ENCODE peak calls at places on chromosomes 1 and 21, in six cellular contexts. V is A549, F is K562, Y is GM12878, H is endothelial cell of umbilical vein, U is HepG2. I is an unnamed sample.

GRCh38 chr1:153959454-153959853 is 1.0 kb upstream of the CRTC2 start:
- DNase-seq in V (no peak), F (no peak), Y (no peak), H (no peak), U (no peak), I (no peak)

GRCh38 chr1:43453442-43454269 is at the start of gene HYI:
- DNase-seq in V (peak), F (peak), Y (peak), H (peak), U (no peak), I (peak)

GRCh38 chr1:43932786-43933385 is 715 bp upstream of the ARTN start:
- DNase-seq in V (no peak), F (no peak), Y (no peak), H (no peak), U (no peak), I (peak)

GRCh38 chr1:212302745-212303383 is 17.7 kb downstream of the PPP2R5A start:
- DNase-seq in V (no peak), F (no peak), Y (no peak), H (no peak), U (no peak), I (no peak)

GRCh38 chr21:45644041-45644906 is 749 bp downstream of the PCBP3 start:
- DNase-seq in V (no peak), F (peak), Y (no peak), H (no peak), U (no peak), I (peak)

GRCh38 chr1:167152192-167152876 is 58.5 kb downstream of the STYXL2 start:
- DNase-seq in V (no peak), F (no peak), Y (no peak), H (no peak), U (no peak), I (peak)

GRCh38 chr1:64515427-64515826 is 45.5 kb downstream of the CACHD1 start:
- DNase-seq in V (no peak), F (no peak), Y (no peak), H (no peak), U (no peak), I (no peak)

GRCh38 chr1:246219508-246220030 is 287.5 kb downstream of the SMYD3 start:
- DNase-seq in V (no peak), F (no peak), Y (no peak), H (no peak), U (peak), I (peak)

GRCh38 chr1:64172458-64172983 is 30.9 kb upstream of the UBE2U start:
- DNase-seq in V (no peak), F (no peak), Y (no peak), H (peak), U (peak), I (no peak)

GRCh38 chr1:234926574-234927311 is 201.9 kb downstream of the TOMM20 start:
- DNase-seq in V (no peak), F (no peak), Y (peak), H (peak), U (no peak), I (no peak)

GRCh38 chr1:178262101-178262500 is 168.2 kb downstream of the RASAL2 start:
- DNase-seq in V (peak), F (no peak), Y (no peak), H (peak), U (peak), I (no peak)

GRCh38 chr21:31142600-31142999 is 104.3 kb upstream of the KRTAP19-8 start:
- DNase-seq in V (no peak), F (no peak), Y (no peak), H (no peak), U (no peak), I (peak)

GRCh38 chr1:110207831-110208230 is 2.3 kb upstream of the KCNC4 start:
- DNase-seq in V (peak), F (peak), Y (no peak), H (peak), U (peak), I (peak)

GRCh38 chr1:29556657-29557056 is 320.3 kb downstream of the PTPRU start:
- DNase-seq in V (no peak), F (no peak), Y (no peak), H (no peak), U (no peak), I (no peak)

GRCh38 chr1:234997201-234998173 is 131.2 kb downstream of the TOMM20 start:
- DNase-seq in V (peak), F (no peak), Y (no peak), H (peak), U (peak), I (no peak)

GRCh38 chr1:49351744-49352143 is 575.1 kb upstream of the BEND5 start:
- DNase-seq in V (no peak), F (no peak), Y (no peak), H (no peak), U (no peak), I (peak)

GRCh38 chr21:36104306-36105300 is 30.3 kb upstream of the CBR3 start:
- DNase-seq in V (no peak), F (no peak), Y (no peak), H (peak), U (no peak), I (no peak)

GRCh38 chr1:226072347-226072746 is 9.8 kb downstream of the H3-3A start:
- DNase-seq in V (no peak), F (no peak), Y (no peak), H (no peak), U (no peak), I (no peak)

GRCh38 chr21:41585199-41585994 is 77.4 kb upstream of the TMPRSS2 start:
- DNase-seq in V (no peak), F (no peak), Y (no peak), H (no peak), U (no peak), I (no peak)

GRCh38 chr1:183598386-183598785 is 8.1 kb upstream of the NCF2 start:
- DNase-seq in V (no peak), F (no peak), Y (no peak), H (no peak), U (no peak), I (no peak)

GRCh38 chr1:154320882-154321608 is at the start of gene AQP10:
- DNase-seq in V (no peak), F (peak), Y (no peak), H (peak), U (peak), I (no peak)

GRCh38 chr1:109115685-109116084 is 1.8 kb downstream of the ELAPOR1 start:
- DNase-seq in V (no peak), F (peak), Y (no peak), H (no peak), U (no peak), I (no peak)

GRCh38 chr21:31476551-31477120 is 132.6 kb upstream of the TIAM1 start:
- DNase-seq in V (peak), F (no peak), Y (no peak), H (no peak), U (no peak), I (no peak)

GRCh38 chr1:211327341-211327921 is 798 bp downstream of the TRAF5 start:
- DNase-seq in V (peak), F (no peak), Y (no peak), H (peak), U (no peak), I (peak)

GRCh38 chr1:198935371-198935921 is 296.6 kb downstream of the PTPRC start:
- DNase-seq in V (peak), F (no peak), Y (peak), H (peak), U (peak), I (peak)

GRCh38 chr1:167082511-167083027 is 7.6 kb downstream of the GPA33 start:
- DNase-seq in V (peak), F (no peak), Y (no peak), H (no peak), U (peak), I (peak)

GRCh38 chr1:3312310-3312734 is 142.1 kb upstream of the ARHGEF16 start:
- DNase-seq in V (no peak), F (no peak), Y (no peak), H (no peak), U (no peak), I (no peak)

GRCh38 chr1:98327151-98327918 is 334.2 kb upstream of the SNX7 start:
- DNase-seq in V (no peak), F (no peak), Y (no peak), H (peak), U (no peak), I (no peak)

GRCh38 chr1:2150836-2151235 is 43.7 kb downstream of the FAAP20 start:
- DNase-seq in V (no peak), F (no peak), Y (no peak), H (no peak), U (no peak), I (no peak)

GRCh38 chr1:181675091-181675490 is 191.8 kb downstream of the CACNA1E start:
- DNase-seq in V (no peak), F (no peak), Y (no peak), H (no peak), U (no peak), I (no peak)

GRCh38 chr1:181014431-181015257 is 8.0 kb downstream of the STX6 start:
- DNase-seq in V (no peak), F (no peak), Y (no peak), H (no peak), U (no peak), I (no peak)

GRCh38 chr1:7300893-7301292 is 470.2 kb upstream of the VAMP3 start:
- DNase-seq in V (peak), F (no peak), Y (no peak), H (peak), U (peak), I (no peak)

GRCh38 chr1:43620956-43621355 is 29.0 kb upstream of the KDM4A start:
- DNase-seq in V (no peak), F (peak), Y (no peak), H (no peak), U (no peak), I (no peak)

GRCh38 chr1:95257758-95258157 is 23.7 kb downstream of the RWDD3 start:
- DNase-seq in V (no peak), F (no peak), Y (no peak), H (no peak), U (peak), I (no peak)

GRCh38 chr1:154186177-154186576 is 5.7 kb downstream of the TPM3 start:
- DNase-seq in V (peak), F (peak), Y (no peak), H (peak), U (peak), I (peak)

GRCh38 chr1:190578531-190578930 is 100.9 kb upstream of the BRINP3 start:
- DNase-seq in V (no peak), F (no peak), Y (no peak), H (no peak), U (no peak), I (no peak)

GRCh38 chr1:151680391-151680790 is 36.2 kb downstream of the CELF3 start:
- DNase-seq in V (peak), F (no peak), Y (no peak), H (no peak), U (no peak), I (no peak)

GRCh38 chr1:67941746-67942145 is 108.5 kb upstream of the GNG12 start:
- DNase-seq in V (no peak), F (no peak), Y (no peak), H (no peak), U (no peak), I (no peak)

GRCh38 chr1:3506041-3506440 is 51.6 kb downstream of the ARHGEF16 start:
- DNase-seq in V (no peak), F (no peak), Y (no peak), H (no peak), U (no peak), I (no peak)

GRCh38 chr1:37825508-37825907 is 17.5 kb upstream of the YRDC start:
- DNase-seq in V (no peak), F (no peak), Y (no peak), H (no peak), U (no peak), I (peak)

GRCh38 chr1:37831809-37832208 is 23.8 kb upstream of the YRDC start:
- DNase-seq in V (no peak), F (no peak), Y (no peak), H (no peak), U (peak), I (no peak)

GRCh38 chr1:37828410-37829074 is 20.5 kb upstream of the YRDC start:
- DNase-seq in V (no peak), F (no peak), Y (no peak), H (no peak), U (no peak), I (no peak)

GRCh38 chr1:37831109-37831508 is 23.1 kb upstream of the YRDC start:
- DNase-seq in V (no peak), F (no peak), Y (no peak), H (no peak), U (no peak), I (no peak)
- TF ChIP-seq CTCF in V (no peak), F (no peak), Y (no peak), H (no peak), U (no peak), I (no peak)

DNA sequence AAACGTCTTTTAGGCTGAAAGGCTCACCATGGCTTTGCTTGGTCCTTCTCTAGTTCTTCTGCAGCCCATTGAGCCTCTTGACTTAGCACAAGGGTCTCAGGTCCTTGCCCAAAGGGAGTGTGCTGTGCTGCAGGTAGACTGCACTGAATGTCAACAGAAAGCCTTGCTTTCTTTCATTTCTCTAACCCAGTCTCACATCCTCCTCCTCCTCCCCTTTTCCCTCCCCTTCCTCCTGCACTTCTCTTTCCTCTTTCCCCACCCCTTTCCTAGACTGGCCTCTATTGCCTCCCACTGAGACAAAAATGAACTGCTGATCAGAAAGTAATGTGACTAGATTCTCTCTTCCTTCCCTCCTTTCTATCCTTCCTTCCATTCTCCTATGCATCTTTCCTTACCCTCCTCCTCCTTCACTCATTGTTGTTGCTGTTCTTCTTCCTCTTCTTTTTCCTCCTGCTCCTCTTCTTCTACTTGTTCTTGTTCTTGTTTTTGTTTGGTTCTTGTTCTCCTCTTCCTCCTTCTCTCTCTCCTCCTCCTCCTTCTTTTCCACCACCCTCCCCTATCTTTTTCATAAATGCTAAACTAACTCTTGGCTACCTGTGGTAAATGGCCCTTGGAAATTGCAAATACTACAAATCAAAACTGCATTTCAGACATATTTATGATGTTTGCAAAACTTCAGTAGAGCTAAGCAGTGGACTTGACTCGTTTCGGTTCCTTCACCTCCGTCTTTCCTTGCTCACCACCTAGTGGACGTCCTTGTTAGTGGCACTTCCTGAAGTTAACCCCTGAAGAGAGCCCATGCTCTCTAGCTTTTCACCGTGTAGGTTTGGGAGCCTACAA is at the start of gene SELL:
- DNase-seq in V (peak), F (peak), Y (peak), H (peak), U (peak), I (peak)
- H3K4me3 ChIP-seq in V (peak), F (no peak), Y (peak), H (no peak), U (peak), I (peak)

GRCh38 chr1:170732262-170732595 is 68.3 kb downstream of the PRRX1 start:
- DNase-seq in V (no peak), F (no peak), Y (no peak), H (no peak), U (no peak), I (no peak)

GRCh38 chr1:170731566-170732261 is 67.8 kb downstream of the PRRX1 start:
- DNase-seq in V (no peak), F (no peak), Y (no peak), H (no peak), U (no peak), I (no peak)

GRCh38 chr1:170735366-170736263 is 71.7 kb downstream of the PRRX1 start:
- DNase-seq in V (no peak), F (no peak), Y (no peak), H (no peak), U (no peak), I (no peak)

GRCh38 chr1:170730443-170730842 is 66.5 kb downstream of the PRRX1 start:
- DNase-seq in V (no peak), F (no peak), Y (no peak), H (peak), U (no peak), I (no peak)

DNA sequence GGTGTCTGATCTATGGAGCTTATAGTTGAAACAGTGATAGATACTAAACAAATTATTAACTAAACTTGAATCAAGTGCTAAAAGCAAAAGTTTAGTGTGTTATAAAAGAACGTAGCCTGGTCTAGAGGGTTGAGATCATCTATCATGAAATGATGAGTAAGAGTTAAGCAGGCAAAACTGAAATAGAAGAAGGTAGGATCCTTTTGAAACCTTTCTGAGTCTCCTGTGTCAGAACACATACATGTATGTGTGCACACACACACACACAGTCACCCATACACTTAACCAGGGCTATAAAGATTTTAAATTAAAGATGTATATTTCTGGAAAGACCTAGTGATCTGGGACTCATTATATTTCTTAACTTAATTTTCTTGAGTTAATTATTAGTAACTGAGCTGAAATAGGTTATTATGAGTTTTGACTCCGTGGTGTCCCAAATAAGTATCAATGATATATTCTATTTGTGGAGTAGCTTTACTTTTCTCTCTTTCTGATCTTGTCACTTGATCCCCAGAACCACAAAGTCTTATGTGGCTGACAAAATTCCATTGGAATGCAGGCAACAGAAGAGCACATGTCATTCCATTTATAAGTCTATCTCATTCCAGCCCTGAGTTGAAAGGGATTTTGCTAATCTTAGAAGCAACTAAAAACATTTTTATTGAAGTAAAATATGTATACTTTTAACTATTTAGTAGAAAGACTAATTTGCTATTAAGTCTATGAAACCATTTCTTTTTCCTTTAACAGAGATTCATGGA is 70.7 kb downstream of the PRRX1 start:
- DNase-seq in V (no peak), F (no peak), Y (no peak), H (no peak), U (no peak), I (no peak)
- TF ChIP-seq MYC in V (no peak), F (no peak), Y (no peak), H (no peak), U (no peak), I (no peak)

DNA sequence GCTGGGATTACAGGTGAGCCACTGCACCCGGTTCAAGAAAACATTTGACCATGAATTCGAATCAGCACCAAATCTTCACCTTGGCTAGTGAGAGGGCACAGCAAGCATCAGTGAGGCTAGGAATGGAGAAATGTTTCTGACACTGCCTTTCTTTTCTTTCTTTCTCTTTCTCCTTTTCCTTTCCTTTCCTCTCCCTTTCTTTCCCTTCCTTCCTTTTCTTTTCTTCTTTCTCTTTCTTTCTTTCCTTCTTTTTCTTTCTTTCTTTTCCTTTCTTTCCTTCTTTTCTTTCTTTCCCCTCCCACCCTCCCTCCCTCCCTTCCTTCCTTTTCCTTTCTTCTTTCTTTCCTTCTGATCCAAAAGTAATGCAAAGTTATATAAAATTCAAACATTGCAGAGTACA is 40.9 kb downstream of the GFI1 start:
- DNase-seq in V (no peak), F (no peak), Y (no peak), H (no peak), U (no peak), I (no peak)
- TF ChIP-seq CTCF in V (no peak), F (no peak), Y (no peak), H (no peak), U (no peak), I (no peak)